ENCODE peak calls at places on chromosomes 16 and 17, in eight cellular contexts. W is IMR-90, M is stomach, I is right atrium auricular region, N is psoas muscle, J is mammary epithelial cell, Q is pancreas, K is SK-N-SH. Z is an unnamed sample.
A peak's percentile ranks its signal among the peaks of the same experiment; 100 is the strongest.

GRCh38 chr16:79372504-79373184 is 227.9 kb downstream of the MAF start:
- DNase-seq in W (no peak), M (no peak), I (no peak), N (no peak), J (peak; percentile 0), Q (no peak), K (no peak), Z (no peak)

GRCh38 chr16:1458977-1459341 is 14.6 kb upstream of the CCDC154 start:
- DNase-seq in W (no peak), M (no peak), I (no peak), N (no peak), J (no peak), Q (no peak), K (no peak), Z (no peak)

GRCh38 chr16:77850637-77851330 is 62.4 kb downstream of the VAT1L start:
- DNase-seq in W (peak; percentile 60), M (no peak), I (no peak), N (no peak), J (no peak), Q (no peak), K (no peak), Z (no peak)

GRCh38 chr16:56389554-56389953 is 35.8 kb downstream of the AMFR start:
- DNase-seq in W (peak; percentile 100), M (no peak), I (no peak), N (no peak), J (peak; percentile 75), Q (no peak), K (no peak), Z (no peak)

GRCh38 chr17:69064476-69064875 is 3.7 kb upstream of the ABCA9 start:
- DNase-seq in W (no peak), M (no peak), I (no peak), N (no peak), J (no peak), Q (no peak), K (no peak), Z (no peak)

GRCh38 chr17:42853004-42853403 is 2.0 kb downstream of the AOC3 start:
- DNase-seq in W (no peak), M (no peak), I (peak; percentile 72), N (no peak), J (no peak), Q (no peak), K (no peak), Z (no peak)

GRCh38 chr16:71453051-71453450 is 9.0 kb downstream of the ZNF23 start:
- DNase-seq in W (peak; percentile 23), M (no peak), I (no peak), N (no peak), J (no peak), Q (no peak), K (no peak), Z (no peak)

GRCh38 chr17:13337171-13337570 is 264.6 kb downstream of the HS3ST3A1 start:
- DNase-seq in W (peak; percentile 33), M (no peak), I (no peak), N (no peak), J (no peak), Q (no peak), K (no peak), Z (no peak)

GRCh38 chr17:81295031-81295677 is at the start of gene SLC38A10:
- DNase-seq in W (peak; percentile 74), M (peak; percentile 94), I (peak; percentile 91), N (peak; percentile 96), J (peak; percentile 83), Q (peak; percentile 92), K (peak; percentile 100), Z (peak; percentile 94)

DNA sequence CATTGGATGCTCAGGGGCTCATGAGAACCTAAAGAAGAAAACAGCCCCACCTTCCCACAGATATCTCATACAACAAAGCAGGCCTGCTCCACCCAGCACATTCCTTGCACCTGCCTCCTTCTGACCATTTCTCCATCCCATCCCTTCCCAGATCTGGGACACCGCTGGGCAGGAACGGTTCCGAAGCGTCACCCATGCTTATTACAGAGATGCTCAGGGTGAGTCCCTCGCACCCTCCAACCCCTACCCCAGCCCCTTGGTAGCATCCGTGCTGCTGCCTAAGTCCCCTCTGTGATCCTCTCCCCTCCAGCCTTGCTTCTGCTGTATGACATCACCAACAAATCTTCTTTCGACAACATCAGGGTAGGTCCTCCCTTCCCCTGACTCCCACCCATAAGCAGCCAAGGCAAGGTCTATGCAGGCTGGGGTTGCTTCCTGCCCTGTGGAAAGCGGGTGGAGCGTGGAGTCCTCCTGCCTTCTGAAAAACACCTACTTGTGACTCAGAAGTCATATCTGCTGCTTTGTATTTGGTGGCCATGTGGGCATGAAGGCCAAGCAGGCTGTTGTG is 5.4 kb upstream of the NHERF1 start:
- DNase-seq in W (no peak), M (no peak), I (no peak), N (no peak), J (no peak), Q (no peak), K (no peak), Z (no peak)
- H3K4me1 ChIP-seq in W (peaks cover 5% of the 10 kb centered on the region), M (peaks cover 98% of the 10 kb centered on the region), I (peaks cover 30% of the 10 kb centered on the region), N (peaks cover 5% of the 10 kb centered on the region), J (no peaks in the 10 kb centered on the region), Q (peaks cover 12% of the 10 kb centered on the region), K (no peaks in the 10 kb centered on the region), Z (peaks cover 44% of the 10 kb centered on the region)

DNA sequence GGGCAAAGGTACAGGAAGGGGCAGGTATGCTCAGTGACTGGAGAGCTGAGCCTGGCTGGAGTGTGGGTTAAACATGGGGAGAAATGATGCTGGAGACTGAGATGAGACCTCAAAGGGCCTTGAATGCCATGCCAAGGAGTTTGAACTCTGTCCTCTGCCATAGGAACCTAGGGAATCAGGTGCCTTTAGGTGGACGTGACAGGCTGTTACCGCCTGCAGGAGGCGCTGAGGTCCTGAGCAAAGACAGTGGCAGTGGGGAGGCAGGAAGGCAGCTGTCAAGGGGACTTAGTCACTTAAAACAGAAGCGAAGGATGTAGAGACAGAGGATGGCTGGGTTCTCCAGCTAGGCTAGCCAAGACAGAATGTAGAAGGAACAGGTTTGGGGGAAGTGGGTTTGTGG is 9.1 kb downstream of the PSMB3 start:
- DNase-seq in W (peak; percentile 32), M (no peak), I (no peak), N (no peak), J (peak; percentile 7), Q (no peak), K (peak; percentile 50), Z (peak; percentile 58)
- TF ChIP-seq CTCF in W (peak; percentile 40), M (no peak), I (no peak), N (no peak), J (peak; percentile 37), Q (no peak), K (peak; percentile 59), Z (no peak)

GRCh38 chr17:73304438-73304837 is 7.4 kb downstream of the CDC42EP4 start:
- DNase-seq in W (no peak), M (no peak), I (no peak), N (no peak), J (no peak), Q (no peak), K (no peak), Z (no peak)

GRCh38 chr17:73308017-73308823 is 3.6 kb downstream of the CDC42EP4 start:
- DNase-seq in W (peak; percentile 93), M (peak; percentile 94), I (peak; percentile 92), N (peak; percentile 80), J (peak; percentile 85), Q (peak; percentile 95), K (no peak), Z (peak; percentile 88)

GRCh38 chr17:73304971-73305786 is 6.6 kb downstream of the CDC42EP4 start:
- DNase-seq in W (peak; percentile 78), M (peak; percentile 54), I (peak; percentile 91), N (peak; percentile 79), J (peak; percentile 69), Q (peak; percentile 53), K (no peak), Z (no peak)

GRCh38 chr17:73307130-73307529 is 4.7 kb downstream of the CDC42EP4 start:
- DNase-seq in W (no peak), M (peak; percentile 78), I (no peak), N (no peak), J (no peak), Q (peak; percentile 70), K (no peak), Z (no peak)

DNA sequence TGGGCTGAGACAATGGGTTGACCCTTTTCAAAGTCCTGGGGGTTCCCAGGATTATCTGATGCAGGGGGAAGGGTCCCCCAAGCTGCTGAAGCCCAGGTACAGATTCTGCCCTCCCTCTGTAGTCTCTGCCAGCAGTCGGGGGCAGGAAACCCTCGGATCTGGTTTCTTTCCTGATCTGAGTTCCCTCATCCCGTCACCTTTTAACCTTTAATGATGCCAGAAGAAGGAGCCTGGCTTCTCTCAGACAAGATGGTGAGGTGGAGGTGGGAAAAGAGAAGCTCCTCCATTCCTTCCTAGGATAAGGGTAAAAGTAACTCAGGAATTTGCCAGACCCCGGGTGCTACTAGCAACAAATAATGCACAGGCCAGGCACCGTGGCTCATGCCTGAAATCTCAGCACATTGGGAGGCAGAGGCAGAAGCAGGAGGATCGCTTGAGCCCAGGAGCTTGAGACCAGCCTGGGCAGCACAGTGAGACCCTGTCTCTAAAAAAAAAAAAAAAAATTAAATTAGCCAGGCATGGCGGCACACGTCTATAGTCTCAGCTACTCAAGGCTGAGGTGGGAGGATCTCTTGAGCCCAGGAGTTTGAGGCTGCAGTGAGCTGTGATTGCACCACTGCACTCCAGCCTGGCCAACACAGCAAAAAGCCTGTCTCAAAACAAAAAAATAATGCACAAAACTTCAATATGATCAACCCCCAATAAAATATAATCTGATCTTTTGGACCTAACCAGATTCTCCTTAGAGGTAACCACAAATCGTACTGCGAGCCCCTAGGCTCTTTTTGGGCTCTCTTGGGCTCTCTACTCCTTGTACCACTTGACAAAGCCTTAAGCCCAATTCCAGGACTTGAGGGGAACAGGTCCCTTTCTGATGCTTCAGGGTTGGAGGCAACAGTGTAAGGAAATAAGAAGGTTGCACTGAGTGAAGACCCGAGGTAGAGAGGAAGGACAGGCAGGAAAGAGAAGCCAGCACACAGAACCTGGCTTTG is 5.7 kb downstream of the CDC42EP4 start:
- DNase-seq in W (no peak), M (no peak), I (no peak), N (no peak), J (no peak), Q (no peak), K (no peak), Z (no peak)
- H3K4me1 ChIP-seq in W (peaks cover 34% of the 10 kb centered on the region), M (peaks cover 90% of the 10 kb centered on the region), I (peaks cover 81% of the 10 kb centered on the region), N (peaks cover 39% of the 10 kb centered on the region), J (peaks cover 52% of the 10 kb centered on the region), Q (peaks cover 54% of the 10 kb centered on the region), K (peaks cover 76% of the 10 kb centered on the region), Z (peaks cover 39% of the 10 kb centered on the region)

DNA sequence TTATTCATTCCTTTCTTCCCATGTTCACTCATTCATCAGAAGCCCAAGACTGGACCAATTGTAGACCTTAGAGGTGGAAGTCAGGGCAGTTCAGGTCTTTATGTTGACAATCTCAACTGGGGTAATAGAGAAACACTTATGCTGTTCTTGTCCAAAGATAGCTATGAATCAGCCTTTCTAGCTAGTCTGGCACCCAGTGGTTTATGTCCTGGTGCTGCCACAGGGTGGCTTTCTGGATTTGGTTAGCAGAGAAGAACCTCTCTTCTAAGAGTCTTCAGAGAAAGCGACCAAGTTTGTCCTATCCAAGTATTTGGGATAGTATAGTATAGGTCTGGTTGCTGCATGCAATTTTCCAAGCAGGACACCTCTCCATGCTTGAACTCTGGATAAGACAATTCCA is 83.3 kb downstream of the NOG start:
- DNase-seq in W (no peak), M (no peak), I (no peak), N (no peak), J (peak; percentile 30), Q (no peak), K (no peak), Z (no peak)
- TF ChIP-seq CTCF in W (peak; percentile 25), M (no peak), I (no peak), N (peak; percentile 27), J (peak; percentile 10), Q (no peak), K (peak; percentile 49), Z (peak; percentile 3)

Z was measured in Caco-2.